ENCODE peak calls at places on chromosomes 16 and 17, in four cellular contexts. One of them, this sample, is unnamed.

GRCh38 chr17:31111183-31111582 is 16.4 kb downstream of the NF1 start:
- DNase-seq in skeletal muscle cell: no peak
- DNase-seq in M059J: no peak
- DNase-seq in mesendoderm: no peak
- DNase-seq in this sample: no peak

GRCh38 chr16:28067604-28068382 is 4.3 kb upstream of the GSG1L start:
- DNase-seq in mesendoderm: peak; percentile 72
- DNase-seq in skeletal muscle cell: peak; percentile 75
- DNase-seq in M059J: peak; percentile 48
- DNase-seq in this sample: peak; percentile 62

GRCh38 chr17:47630614-47631013 is 19.1 kb upstream of the KPNB1 start:
- DNase-seq in mesendoderm: no peak
- DNase-seq in M059J: no peak
- DNase-seq in skeletal muscle cell: no peak
- DNase-seq in this sample: no peak

GRCh38 chr16:62752837-62753236 is 716.6 kb upstream of the CDH8 start:
- DNase-seq in mesendoderm: no peak
- DNase-seq in M059J: no peak
- DNase-seq in skeletal muscle cell: no peak
- DNase-seq in this sample: no peak

GRCh38 chr17:17152385-17152784 is 53.7 kb downstream of the PLD6 start:
- DNase-seq in M059J: peak; percentile 46
- DNase-seq in mesendoderm: no peak
- DNase-seq in skeletal muscle cell: no peak
- DNase-seq in this sample: no peak

GRCh38 chr17:80812362-80813088 is 179.1 kb upstream of the CHMP6 start:
- DNase-seq in mesendoderm: no peak
- DNase-seq in skeletal muscle cell: no peak
- DNase-seq in M059J: no peak
- DNase-seq in this sample: no peak

GRCh38 chr17:2075336-2076056 is 20.6 kb downstream of the HIC1 start:
- DNase-seq in mesendoderm: peak; percentile 60
- DNase-seq in M059J: no peak
- DNase-seq in skeletal muscle cell: no peak
- DNase-seq in this sample: no peak

GRCh38 chr16:13835935-13836334 is 84.0 kb upstream of the ERCC4 start:
- DNase-seq in M059J: no peak
- DNase-seq in mesendoderm: no peak
- DNase-seq in skeletal muscle cell: no peak
- DNase-seq in this sample: no peak

This sample was measured in NCI-H82.